ENCODE peak calls at places on chromosomes 6 and 20, in eight cellular contexts. C, O, F, I, S, D, Y and Z are unnamed samples.

GRCh38 chr6:76264466-76264865 is 192.0 kb upstream of the IMPG1 start:
- DNase-seq in C (no peak), O (no peak), F (no peak), I (no peak), S (no peak), D (peak), Y (no peak), Z (no peak)

GRCh38 chr20:50245561-50246366 is 55.1 kb downstream of the CEBPB start:
- DNase-seq in C (peak), O (peak), F (no peak), I (peak), S (no peak), D (no peak), Y (no peak), Z (peak)

GRCh38 chr20:13022401-13023170 is 13.8 kb downstream of the SPTLC3 start:
- DNase-seq in C (peak), O (peak), F (no peak), I (no peak), S (no peak), D (peak), Y (no peak), Z (peak)

GRCh38 chr20:46458891-46459750 is 52.7 kb upstream of the ELMO2 start:
- DNase-seq in C (no peak), O (peak), F (no peak), I (peak), S (peak), D (no peak), Y (no peak), Z (no peak)

GRCh38 chr6:92132957-92133356 is 1286.4 kb downstream of the EPHA7 start:
- DNase-seq in C (no peak), O (no peak), F (no peak), I (no peak), S (no peak), D (no peak), Y (no peak), Z (no peak)

GRCh38 chr6:125598422-125598821 is 151.0 kb upstream of the HEY2 start:
- DNase-seq in C (peak), O (peak), F (no peak), I (peak), S (no peak), D (peak), Y (peak), Z (peak)

GRCh38 chr6:24313477-24314141 is 44.2 kb downstream of the DCDC2 start:
- DNase-seq in C (peak), O (peak), F (no peak), I (peak), S (no peak), D (peak), Y (no peak), Z (peak)

GRCh38 chr6:4522453-4522852 is 253.8 kb upstream of the CDYL start:
- DNase-seq in C (no peak), O (no peak), F (no peak), I (peak), S (no peak), D (no peak), Y (no peak), Z (no peak)

GRCh38 chr20:57609086-57609841 is 11.0 kb downstream of the ZBP1 start:
- DNase-seq in C (no peak), O (no peak), F (no peak), I (no peak), S (no peak), D (no peak), Y (no peak), Z (no peak)

GRCh38 chr20:56171087-56172012 is 77.2 kb upstream of the MC3R start:
- DNase-seq in C (no peak), O (no peak), F (no peak), I (peak), S (no peak), D (no peak), Y (no peak), Z (no peak)

GRCh38 chr6:107636486-107636885 is 146.6 kb downstream of the SOBP start:
- DNase-seq in C (no peak), O (no peak), F (no peak), I (no peak), S (no peak), D (no peak), Y (no peak), Z (no peak)

GRCh38 chr6:55562318-55562717 is 16.7 kb downstream of the HMGCLL1 start:
- DNase-seq in C (no peak), O (no peak), F (no peak), I (no peak), S (no peak), D (no peak), Y (no peak), Z (no peak)

GRCh38 chr6:161434921-161435411 is 161.1 kb upstream of the AGPAT4 start:
- DNase-seq in C (peak), O (peak), F (no peak), I (no peak), S (no peak), D (peak), Y (no peak), Z (peak)

GRCh38 chr6:118783931-118784528 is 109.9 kb upstream of the ASF1A start:
- DNase-seq in C (no peak), O (no peak), F (no peak), I (no peak), S (no peak), D (no peak), Y (no peak), Z (no peak)

GRCh38 chr6:6856538-6857523 is 250.9 kb upstream of the RREB1 start:
- DNase-seq in C (peak), O (no peak), F (peak), I (peak), S (no peak), D (peak), Y (peak), Z (no peak)

GRCh38 chr6:167826230-167827061 is at the start of gene AFDN:
- DNase-seq in C (no peak), O (peak), F (peak), I (peak), S (peak), D (no peak), Y (no peak), Z (no peak)

GRCh38 chr6:168261234-168261633 is 58.3 kb downstream of the DACT2 start:
- DNase-seq in C (no peak), O (no peak), F (no peak), I (no peak), S (no peak), D (no peak), Y (no peak), Z (no peak)

GRCh38 chr6:112289039-112289566 is 34.7 kb upstream of the LAMA4 start:
- DNase-seq in C (peak), O (peak), F (no peak), I (peak), S (no peak), D (peak), Y (no peak), Z (peak)

GRCh38 chr6:113363866-113364265 is 493.3 kb upstream of the MARCKS start:
- DNase-seq in C (peak), O (no peak), F (no peak), I (no peak), S (no peak), D (no peak), Y (no peak), Z (peak)

GRCh38 chr20:2692036-2692885 is at the start of gene EBF4:
- DNase-seq in C (peak), O (no peak), F (peak), I (no peak), S (no peak), D (no peak), Y (no peak), Z (no peak)

GRCh38 chr20:56409521-56409920 is 2.5 kb upstream of the CASS4 start:
- DNase-seq in C (peak), O (peak), F (no peak), I (peak), S (no peak), D (peak), Y (no peak), Z (no peak)

GRCh38 chr6:154154389-154154967 is 115.4 kb downstream of the OPRM1 start:
- DNase-seq in C (peak), O (peak), F (peak), I (peak), S (no peak), D (peak), Y (no peak), Z (peak)

GRCh38 chr6:110951986-110952794 is 6.3 kb upstream of the GTF3C6 start:
- DNase-seq in C (peak), O (peak), F (no peak), I (peak), S (no peak), D (peak), Y (no peak), Z (peak)

GRCh38 chr20:63224272-63225081 is 8.5 kb upstream of the YTHDF1 start:
- DNase-seq in C (peak), O (no peak), F (no peak), I (no peak), S (no peak), D (peak), Y (no peak), Z (peak)

GRCh38 chr20:32231847-32232246 is 24.2 kb downstream of the POFUT1 start:
- DNase-seq in C (no peak), O (no peak), F (peak), I (peak), S (no peak), D (peak), Y (no peak), Z (peak)

GRCh38 chr20:36305602-36306556 is at the start of gene DLGAP4:
- DNase-seq in C (no peak), O (no peak), F (no peak), I (no peak), S (no peak), D (no peak), Y (no peak), Z (no peak)
- H3K4me3 ChIP-seq in C (no peak), O (no peak), F (no peak), I (peak), S (peak), D (no peak), Y (peak), Z (no peak)

GRCh38 chr20:17622086-17622850 is 52.4 kb downstream of the DSTN start:
- DNase-seq in C (no peak), O (no peak), F (no peak), I (no peak), S (no peak), D (no peak), Y (no peak), Z (no peak)
- TF ChIP-seq CTCF in C (no peak), O (no peak), F (no peak), I (no peak), S (no peak), D (no peak), Y (no peak), Z (no peak)

GRCh38 chr6:15674690-15675386 is 12.0 kb upstream of the DTNBP1 start:
- DNase-seq in C (no peak), O (no peak), F (no peak), I (no peak), S (no peak), D (no peak), Y (no peak), Z (no peak)
- H3K4me3 ChIP-seq in C (no peak), O (no peak), F (no peak), I (no peak), S (no peak), D (no peak), Y (no peak), Z (no peak)

GRCh38 chr6:122268394-122268793 is 131.1 kb upstream of the HSF2 start:
- DNase-seq in C (no peak), O (no peak), F (no peak), I (peak), S (no peak), D (no peak), Y (no peak), Z (peak)
- TF ChIP-seq CTCF in C (no peak), O (no peak), F (no peak), I (no peak), S (no peak), D (no peak), Y (no peak), Z (no peak)

GRCh38 chr6:122130026-122130348 is 269.5 kb upstream of the HSF2 start:
- DNase-seq in C (peak), O (no peak), F (no peak), I (no peak), S (no peak), D (no peak), Y (no peak), Z (no peak)
- H3K4me3 ChIP-seq in C (no peak), O (no peak), F (no peak), I (no peak), S (no peak), D (no peak), Y (no peak), Z (no peak)

DNA sequence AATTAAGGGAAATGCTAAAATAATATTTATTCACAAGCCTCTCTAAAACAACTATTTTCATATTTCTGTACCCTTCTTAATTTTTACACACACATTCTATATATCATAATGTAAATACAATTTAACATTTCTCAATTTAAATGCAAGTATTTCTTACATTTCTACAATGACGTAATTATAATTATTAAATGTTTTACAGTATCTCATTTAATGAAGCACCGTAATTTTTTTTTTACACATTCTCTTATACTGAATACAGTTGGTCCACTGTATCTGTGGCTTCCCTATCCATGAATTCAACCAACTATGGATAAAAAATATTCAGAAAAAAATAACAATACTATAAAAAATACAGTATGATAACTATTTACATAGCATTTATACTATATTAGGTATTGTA is 85.7 kb downstream of the AHI1 start:
- DNase-seq in C (no peak), O (no peak), F (no peak), I (no peak), S (no peak), D (no peak), Y (no peak), Z (no peak)
- TF ChIP-seq CTCF in C (no peak), O (no peak), F (no peak), I (no peak), S (no peak), D (no peak), Y (no peak), Z (no peak)

GRCh38 chr20:4688342-4688741 is 33.4 kb upstream of the PRND start:
- DNase-seq in C (no peak), O (no peak), F (no peak), I (no peak), S (no peak), D (no peak), Y (no peak), Z (no peak)
- H3K4me3 ChIP-seq in C (no peak), O (no peak), F (no peak), I (peak), S (peak), D (no peak), Y (no peak), Z (no peak)